ENCODE peak calls at places on chromosome 13, in ten cellular contexts. J is tibial nerve, Q is heart right ventricle, S is WERI-Rb-1, E is right atrium auricular region, T is cardiac fibroblast, L is uterus, X is fibroblast of mammary gland, R is adrenal gland, H is stomach. K is an unnamed sample.

GRCh38 chr13:40389081-40389641 is 277.3 kb downstream of the FOXO1 start:
- DNase-seq in E (no peak), R (no peak), S (no peak), Q (no peak), T (no peak), H (no peak), X (no peak), L (no peak), J (no peak), K (no peak)

GRCh38 chr13:27006519-27007161 is 165.0 kb downstream of the USP12 start:
- DNase-seq in R (no peak), L (no peak), Q (no peak), E (no peak), S (peak; percentile 81), T (peak; percentile 33), J (no peak), X (peak; percentile 32), H (peak; percentile 54), K (no peak)

GRCh38 chr13:21583496-21583895 is 20.5 kb downstream of the MICU2 start:
- DNase-seq in X (no peak), Q (no peak), L (no peak), E (no peak), R (no peak), J (no peak), H (no peak), S (no peak), T (peak; percentile 46), K (no peak)

GRCh38 chr13:42574435-42575311 is 721 bp downstream of the TNFSF11 start:
- DNase-seq in X (no peak), H (no peak), J (no peak), S (no peak), Q (no peak), R (no peak), L (no peak), T (no peak), E (no peak), K (peak; percentile 49)

GRCh38 chr13:51158365-51158764 is 47.3 kb upstream of the C13orf42 start:
- DNase-seq in L (no peak), R (no peak), X (no peak), T (no peak), E (no peak), J (no peak), S (peak; percentile 41), H (no peak), Q (no peak), K (no peak)

GRCh38 chr13:109867766-109868165 is 81.4 kb upstream of the IRS2 start:
- DNase-seq in L (no peak), H (no peak), S (no peak), X (peak; percentile 45), E (no peak), T (peak; percentile 37), J (no peak), R (no peak), Q (no peak), K (no peak)

GRCh38 chr13:99035715-99036114 is 57.9 kb upstream of the DOCK9 start:
- DNase-seq in L (no peak), Q (no peak), S (no peak), E (no peak), R (no peak), H (no peak), J (no peak), X (no peak), T (no peak), K (no peak)

GRCh38 chr13:21342699-21343442 is 116.2 kb downstream of the ZDHHC20 start:
- DNase-seq in X (no peak), S (no peak), Q (no peak), T (no peak), L (no peak), E (no peak), H (no peak), J (no peak), R (no peak), K (no peak)

GRCh38 chr13:26629260-26629659 is 71.8 kb downstream of the WASF3 start:
- DNase-seq in E (no peak), J (no peak), R (no peak), X (peak; percentile 24), Q (no peak), L (no peak), T (peak; percentile 39), S (peak; percentile 65), H (no peak), K (no peak)

GRCh38 chr13:98370806-98371553 is 193.9 kb upstream of the RNF113B start:
- DNase-seq in E (peak; percentile 66), J (peak; percentile 52), T (peak; percentile 80), X (peak; percentile 69), L (peak; percentile 72), R (no peak), S (no peak), H (peak; percentile 69), Q (peak; percentile 46), K (no peak)

GRCh38 chr13:28657784-28658538 is 969 bp upstream of the POMP start:
- DNase-seq in S (no peak), Q (no peak), X (peak; percentile 48), H (no peak), J (no peak), L (no peak), E (no peak), R (no peak), T (peak; percentile 61), K (no peak)

GRCh38 chr13:99289674-99290337 is 17.4 kb downstream of the GPR183 start:
- DNase-seq in L (no peak), H (no peak), X (no peak), S (no peak), J (no peak), E (no peak), R (no peak), Q (no peak), T (no peak), K (no peak)

GRCh38 chr13:108463365-108463764 is 166.0 kb upstream of the MYO16 start:
- DNase-seq in H (no peak), J (no peak), S (no peak), L (no peak), Q (no peak), E (no peak), T (peak; percentile 97), R (no peak), X (peak; percentile 91), K (no peak)

GRCh38 chr13:23159587-23160240 is 21.1 kb upstream of the SGCG start:
- DNase-seq in S (no peak), X (no peak), E (no peak), T (no peak), L (no peak), H (no peak), Q (no peak), J (no peak), R (no peak), K (no peak)

GRCh38 chr13:44340508-44340907 is 33.1 kb upstream of the SERP2 start:
- DNase-seq in E (no peak), X (no peak), R (no peak), H (no peak), S (no peak), J (peak; percentile 16), Q (no peak), L (no peak), T (no peak), K (no peak)

GRCh38 chr13:32256243-32256642 is 58.9 kb downstream of the ZAR1L start:
- DNase-seq in H (no peak), R (no peak), T (no peak), E (no peak), X (no peak), L (no peak), Q (no peak), J (no peak), S (no peak), K (no peak)

GRCh38 chr13:32255744-32256120 is 59.4 kb downstream of the ZAR1L start:
- DNase-seq in S (no peak), R (no peak), X (no peak), L (no peak), T (peak; percentile 53), E (no peak), J (no peak), H (no peak), Q (no peak), K (no peak)

GRCh38 chr13:32253911-32254399 is 61.2 kb downstream of the ZAR1L start:
- DNase-seq in H (peak; percentile 52), X (no peak), Q (peak; percentile 45), R (no peak), J (peak; percentile 42), T (no peak), S (no peak), E (no peak), L (no peak), K (no peak)

GRCh38 chr13:32254416-32254815 is 60.7 kb downstream of the ZAR1L start:
- DNase-seq in R (no peak), S (no peak), H (no peak), E (no peak), J (no peak), Q (no peak), L (no peak), T (no peak), X (no peak), K (no peak)

GRCh38 chr13:32254916-32255743 is 60.0 kb downstream of the ZAR1L start:
- DNase-seq in S (no peak), E (no peak), Q (no peak), L (no peak), R (no peak), X (no peak), J (no peak), T (no peak), H (no peak), K (no peak)
- H3K4me3 ChIP-seq in S (no peak overlapping the region), E (peak overlapping the region; percentile 38), Q (peak overlapping the region; percentile 40), L (no peak overlapping the region), R (no peak overlapping the region), X (no peak overlapping the region), J (peak overlapping the region; percentile 33), T (no peak overlapping the region), H (peak overlapping the region; percentile 25), K (no peak overlapping the region)

DNA sequence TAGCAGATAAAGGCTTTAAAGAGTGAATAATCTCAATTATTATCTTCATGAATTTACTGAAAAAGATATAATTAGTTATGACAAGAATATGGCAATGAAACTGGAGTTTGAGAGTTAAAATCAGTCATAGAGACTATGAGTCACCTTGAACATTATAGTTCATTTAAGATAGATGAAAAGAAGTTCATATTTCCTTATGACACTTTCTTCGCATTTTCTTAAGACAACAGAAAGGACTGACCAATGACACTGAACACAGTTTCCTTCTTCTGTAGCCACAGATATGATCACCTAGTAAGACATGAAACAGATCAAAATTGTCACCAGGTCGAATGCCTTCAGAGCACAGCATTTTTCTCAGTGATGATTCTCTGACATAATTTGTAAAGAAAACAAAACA is 202.1 kb downstream of the KLF12 start:
- DNase-seq in X (no peak), S (no peak), L (no peak), Q (no peak), H (no peak), J (no peak), E (no peak), R (no peak), T (no peak), K (no peak)
- TF ChIP-seq CTCF in X (no peak), S (no peak), L (no peak), Q (no peak), H (no peak), J (no peak), E (no peak), R (no peak), T (no peak), K (no peak)

GRCh38 chr13:20264271-20265018 is 32.3 kb upstream of the GJB6 start:
- DNase-seq in J (no peak), S (no peak), T (no peak), R (no peak), Q (no peak), E (no peak), X (no peak), H (no peak), L (no peak), K (no peak)
- H3K4me3 ChIP-seq in J (no peak overlapping the region), S (no peak overlapping the region), T (no peak overlapping the region), R (no peak overlapping the region), Q (no peak overlapping the region), E (no peak overlapping the region), X (no peak overlapping the region), H (no peak overlapping the region), L (no peak overlapping the region), K (no peak overlapping the region)

GRCh38 chr13:101415358-101416174 is 742 bp downstream of the NALCN start:
- DNase-seq in L (no peak), S (peak; percentile 28), J (no peak), E (no peak), H (no peak), T (no peak), X (no peak), Q (no peak), R (no peak), K (no peak)
- TF ChIP-seq CTCF in L (no peak), S (no peak), J (no peak), E (no peak), H (no peak), T (no peak), X (no peak), Q (no peak), R (no peak), K (no peak)

K was measured in GM12864.